ENCODE peak calls at places on chromosomes 6 and 20, in four cellular contexts. One of them, this sample, is unnamed.

GRCh38 chr6:89375427-89375868 is 22.9 kb upstream of the UBE2J1 start:
- DNase-seq in EL: peak; percentile 2
- DNase-seq in Peyer's patch: peak; percentile 91
- DNase-seq in C1 segment of cervical spinal cord: no peak
- DNase-seq in this sample: peak; percentile 77

GRCh38 chr20:41411458-41411857 is 44.8 kb upstream of the EMILIN3 start:
- DNase-seq in EL: peak; percentile 26
- DNase-seq in Peyer's patch: no peak
- DNase-seq in C1 segment of cervical spinal cord: no peak
- DNase-seq in this sample: no peak

GRCh38 chr6:106750146-106750900 is 120.9 kb downstream of the QRSL1 start:
- DNase-seq in EL: no peak
- DNase-seq in Peyer's patch: no peak
- DNase-seq in C1 segment of cervical spinal cord: no peak
- DNase-seq in this sample: no peak

GRCh38 chr6:158475344-158476302 is 84.3 kb upstream of the TMEM181 start:
- DNase-seq in EL: peak; percentile 62
- DNase-seq in Peyer's patch: peak; percentile 49
- DNase-seq in C1 segment of cervical spinal cord: no peak
- DNase-seq in this sample: peak; percentile 61

GRCh38 chr6:41191569-41191968 is 9.4 kb downstream of the TREML2 start:
- DNase-seq in EL: peak; percentile 16
- DNase-seq in Peyer's patch: no peak
- DNase-seq in C1 segment of cervical spinal cord: no peak
- DNase-seq in this sample: peak; percentile 36

GRCh38 chr6:77650098-77650663 is 2.7 kb upstream of the MEI4 start:
- DNase-seq in EL: peak; percentile 4
- DNase-seq in Peyer's patch: no peak
- DNase-seq in C1 segment of cervical spinal cord: no peak
- DNase-seq in this sample: no peak

GRCh38 chr20:13996265-13996664 is 949 bp downstream of the MACROD2 start:
- DNase-seq in EL: peak; percentile 4
- DNase-seq in Peyer's patch: no peak
- DNase-seq in C1 segment of cervical spinal cord: no peak
- DNase-seq in this sample: peak; percentile 36

GRCh38 chr6:74018825-74019224 is 322.8 kb downstream of the CD109 start:
- DNase-seq in EL: peak; percentile 4
- DNase-seq in Peyer's patch: no peak
- DNase-seq in C1 segment of cervical spinal cord: no peak
- DNase-seq in this sample: no peak

GRCh38 chr20:58623579-58624473 is 27.3 kb upstream of the STX16 start:
- DNase-seq in EL: peak; percentile 95
- DNase-seq in Peyer's patch: no peak
- DNase-seq in C1 segment of cervical spinal cord: no peak
- DNase-seq in this sample: no peak

GRCh38 chr6:19734061-19734460 is 103.1 kb upstream of the ID4 start:
- DNase-seq in EL: no peak
- DNase-seq in Peyer's patch: no peak
- DNase-seq in C1 segment of cervical spinal cord: no peak
- DNase-seq in this sample: no peak

GRCh38 chr6:15897063-15897934 is 231.6 kb upstream of the MYLIP start:
- DNase-seq in EL: peak; percentile 50
- DNase-seq in Peyer's patch: no peak
- DNase-seq in C1 segment of cervical spinal cord: no peak
- DNase-seq in this sample: no peak

GRCh38 chr20:17614176-17614811 is 44.4 kb downstream of the DSTN start:
- DNase-seq in EL: no peak
- DNase-seq in Peyer's patch: peak; percentile 72
- DNase-seq in C1 segment of cervical spinal cord: no peak
- DNase-seq in this sample: peak; percentile 84

GRCh38 chr6:85569323-85569722 is 24.3 kb downstream of the SNX14 start:
- DNase-seq in EL: peak; percentile 34
- DNase-seq in Peyer's patch: no peak
- DNase-seq in C1 segment of cervical spinal cord: no peak
- DNase-seq in this sample: no peak

GRCh38 chr6:106117579-106117978 is 31.4 kb downstream of the PRDM1 start:
- DNase-seq in EL: no peak
- DNase-seq in Peyer's patch: peak; percentile 80
- DNase-seq in C1 segment of cervical spinal cord: no peak
- DNase-seq in this sample: no peak

GRCh38 chr6:313917-314316 is 21.6 kb downstream of the DUSP22 start:
- DNase-seq in EL: no peak
- DNase-seq in Peyer's patch: peak; percentile 47
- DNase-seq in C1 segment of cervical spinal cord: no peak
- DNase-seq in this sample: no peak

GRCh38 chr6:20693466-20694063 is 159.3 kb downstream of the CDKAL1 start:
- DNase-seq in EL: peak; percentile 49
- DNase-seq in Peyer's patch: no peak
- DNase-seq in C1 segment of cervical spinal cord: no peak
- DNase-seq in this sample: no peak

GRCh38 chr20:40090236-40090635 is 598.8 kb downstream of the MAFB start:
- DNase-seq in EL: peak; percentile 19
- DNase-seq in Peyer's patch: no peak
- DNase-seq in C1 segment of cervical spinal cord: no peak
- DNase-seq in this sample: no peak

GRCh38 chr6:44921787-44922186 is 406.3 kb upstream of the RUNX2 start:
- DNase-seq in EL: no peak
- DNase-seq in Peyer's patch: no peak
- DNase-seq in C1 segment of cervical spinal cord: no peak
- DNase-seq in this sample: no peak

GRCh38 chr20:8930691-8931090 is 138.2 kb upstream of the PLCB4 start:
- DNase-seq in EL: peak; percentile 44
- DNase-seq in Peyer's patch: no peak
- DNase-seq in C1 segment of cervical spinal cord: no peak
- DNase-seq in this sample: no peak

GRCh38 chr20:6877633-6878032 is 110.1 kb downstream of the BMP2 start:
- DNase-seq in EL: no peak
- DNase-seq in Peyer's patch: no peak
- DNase-seq in C1 segment of cervical spinal cord: no peak
- DNase-seq in this sample: no peak

GRCh38 chr20:32902456-32903420 is 44.0 kb downstream of the EFCAB8 start:
- DNase-seq in EL: peak; percentile 51
- DNase-seq in Peyer's patch: peak; percentile 72
- DNase-seq in C1 segment of cervical spinal cord: peak; percentile 26
- DNase-seq in this sample: peak; percentile 31

GRCh38 chr6:90835584-90836212 is 248.8 kb upstream of the MAP3K7 start:
- DNase-seq in EL: no peak
- DNase-seq in Peyer's patch: no peak
- DNase-seq in C1 segment of cervical spinal cord: no peak
- DNase-seq in this sample: peak; percentile 23

GRCh38 chr6:168374541-168375071 is 55.0 kb upstream of the DACT2 start:
- DNase-seq in EL: no peak
- DNase-seq in Peyer's patch: no peak
- DNase-seq in C1 segment of cervical spinal cord: no peak
- DNase-seq in this sample: no peak

GRCh38 chr6:44699851-44700250 is 312.3 kb downstream of the CDC5L start:
- DNase-seq in EL: no peak
- DNase-seq in Peyer's patch: no peak
- DNase-seq in C1 segment of cervical spinal cord: no peak
- DNase-seq in this sample: no peak

GRCh38 chr6:158027590-158028285 is 46.1 kb downstream of the SYNJ2 start:
- DNase-seq in EL: no peak
- DNase-seq in Peyer's patch: no peak
- DNase-seq in C1 segment of cervical spinal cord: no peak
- DNase-seq in this sample: no peak

GRCh38 chr6:1586861-1587450 is 22.8 kb upstream of the FOXC1 start:
- DNase-seq in EL: no peak
- DNase-seq in Peyer's patch: no peak
- DNase-seq in C1 segment of cervical spinal cord: no peak
- DNase-seq in this sample: peak; percentile 9

GRCh38 chr6:53984163-53984562 is 127.1 kb upstream of the MLIP start:
- DNase-seq in EL: peak; percentile 97
- DNase-seq in Peyer's patch: no peak
- DNase-seq in C1 segment of cervical spinal cord: no peak
- DNase-seq in this sample: no peak

GRCh38 chr6:29211488-29211887 is 40.8 kb downstream of the OR2J2 start:
- DNase-seq in EL: no peak
- DNase-seq in Peyer's patch: no peak
- DNase-seq in C1 segment of cervical spinal cord: no peak
- DNase-seq in this sample: no peak

GRCh38 chr20:58331961-58332551 is 22.5 kb downstream of the RAB22A start:
- DNase-seq in EL: no peak
- DNase-seq in Peyer's patch: no peak
- DNase-seq in C1 segment of cervical spinal cord: no peak
- DNase-seq in this sample: no peak

GRCh38 chr6:142088858-142089216 is 43.9 kb upstream of the GJE1 start:
- DNase-seq in EL: peak; percentile 50
- DNase-seq in Peyer's patch: no peak
- DNase-seq in C1 segment of cervical spinal cord: no peak
- DNase-seq in this sample: no peak

GRCh38 chr6:44057238-44057930 is 69.9 kb downstream of the MRPL14 start:
- DNase-seq in EL: no peak
- DNase-seq in Peyer's patch: no peak
- DNase-seq in C1 segment of cervical spinal cord: no peak
- DNase-seq in this sample: no peak

GRCh38 chr6:44166591-44167184 is 8.1 kb downstream of the CAPN11 start:
- DNase-seq in EL: peak; percentile 20
- DNase-seq in Peyer's patch: no peak
- DNase-seq in C1 segment of cervical spinal cord: no peak
- DNase-seq in this sample: no peak